ENCODE peak calls at places on chromosomes 4 and X, in eight cellular contexts. One of them, this sample, is unnamed.

GRCh38 chrX:153866302-153867019 is 19.5 kb downstream of the L1CAM start:
- DNase-seq in sigmoid colon: peak; percentile 42
- DNase-seq in HCT116: no peak
- DNase-seq in BJ: no peak
- DNase-seq in choroid plexus epithelial cell: no peak
- DNase-seq in hepatocyte: no peak
- DNase-seq in activated B cell treated with CpG ODN at 0.5 μM for 24 hours: no peak
- DNase-seq in RWPE1: no peak
- DNase-seq in this sample: no peak

GRCh38 chrX:30039768-30040167 is 175.6 kb upstream of the MAGEB2 start:
- DNase-seq in choroid plexus epithelial cell: peak; percentile 66
- DNase-seq in activated B cell treated with CpG ODN at 0.5 μM for 24 hours: no peak
- DNase-seq in sigmoid colon: no peak
- DNase-seq in RWPE1: no peak
- DNase-seq in HCT116: no peak
- DNase-seq in BJ: peak; percentile 22
- DNase-seq in hepatocyte: no peak
- DNase-seq in this sample: no peak

GRCh38 chr4:143658336-143658735 is 42.1 kb downstream of the FREM3 start:
- DNase-seq in HCT116: no peak
- DNase-seq in RWPE1: no peak
- DNase-seq in choroid plexus epithelial cell: no peak
- DNase-seq in hepatocyte: no peak
- DNase-seq in sigmoid colon: no peak
- DNase-seq in activated B cell treated with CpG ODN at 0.5 μM for 24 hours: no peak
- DNase-seq in BJ: no peak
- DNase-seq in this sample: no peak

GRCh38 chr4:140903522-140903928 is 147.3 kb upstream of the TBC1D9 start:
- DNase-seq in choroid plexus epithelial cell: no peak
- DNase-seq in activated B cell treated with CpG ODN at 0.5 μM for 24 hours: no peak
- DNase-seq in sigmoid colon: no peak
- DNase-seq in hepatocyte: no peak
- DNase-seq in BJ: no peak
- DNase-seq in RWPE1: no peak
- DNase-seq in HCT116: no peak
- DNase-seq in this sample: no peak

GRCh38 chrX:154396948-154397887 is 959 bp upstream of the RPL10 start:
- DNase-seq in activated B cell treated with CpG ODN at 0.5 μM for 24 hours: peak; percentile 65
- DNase-seq in hepatocyte: peak; percentile 79
- DNase-seq in HCT116: no peak
- DNase-seq in choroid plexus epithelial cell: peak; percentile 53
- DNase-seq in sigmoid colon: peak; percentile 90
- DNase-seq in BJ: no peak
- DNase-seq in RWPE1: no peak
- DNase-seq in this sample: peak; percentile 8

GRCh38 chr4:107600456-107600855 is 119.6 kb downstream of the PAPSS1 start:
- DNase-seq in sigmoid colon: no peak
- DNase-seq in hepatocyte: no peak
- DNase-seq in activated B cell treated with CpG ODN at 0.5 μM for 24 hours: no peak
- DNase-seq in choroid plexus epithelial cell: peak; percentile 47
- DNase-seq in HCT116: no peak
- DNase-seq in BJ: peak; percentile 38
- DNase-seq in RWPE1: no peak
- DNase-seq in this sample: no peak

GRCh38 chrX:118536687-118537461 is 41.3 kb downstream of the DOCK11 start:
- DNase-seq in hepatocyte: no peak
- DNase-seq in activated B cell treated with CpG ODN at 0.5 μM for 24 hours: no peak
- DNase-seq in choroid plexus epithelial cell: peak; percentile 62
- DNase-seq in sigmoid colon: no peak
- DNase-seq in BJ: no peak
- DNase-seq in RWPE1: no peak
- DNase-seq in HCT116: no peak
- DNase-seq in this sample: no peak

GRCh38 chrX:12309733-12310054 is 171.4 kb downstream of the FRMPD4 start:
- DNase-seq in choroid plexus epithelial cell: no peak
- DNase-seq in hepatocyte: no peak
- DNase-seq in activated B cell treated with CpG ODN at 0.5 μM for 24 hours: no peak
- DNase-seq in sigmoid colon: no peak
- DNase-seq in BJ: no peak
- DNase-seq in RWPE1: no peak
- DNase-seq in HCT116: no peak
- DNase-seq in this sample: no peak

GRCh38 chrX:46704767-46705386 is 54.0 kb downstream of the SLC9A7 start:
- DNase-seq in RWPE1: no peak
- DNase-seq in hepatocyte: no peak
- DNase-seq in HCT116: no peak
- DNase-seq in activated B cell treated with CpG ODN at 0.5 μM for 24 hours: no peak
- DNase-seq in BJ: no peak
- DNase-seq in sigmoid colon: no peak
- DNase-seq in choroid plexus epithelial cell: peak; percentile 67
- DNase-seq in this sample: no peak

GRCh38 chrX:116317409-116317808 is 119.0 kb upstream of the SLC6A14 start:
- DNase-seq in hepatocyte: peak; percentile 37
- DNase-seq in RWPE1: no peak
- DNase-seq in HCT116: no peak
- DNase-seq in sigmoid colon: peak; percentile 73
- DNase-seq in BJ: no peak
- DNase-seq in activated B cell treated with CpG ODN at 0.5 μM for 24 hours: no peak
- DNase-seq in choroid plexus epithelial cell: peak; percentile 81
- DNase-seq in this sample: no peak

GRCh38 chr4:185534850-185535761 is at the start of gene PDLIM3:
- DNase-seq in RWPE1: peak; percentile 29
- DNase-seq in BJ: no peak
- DNase-seq in sigmoid colon: peak; percentile 89
- DNase-seq in hepatocyte: peak; percentile 80
- DNase-seq in activated B cell treated with CpG ODN at 0.5 μM for 24 hours: no peak
- DNase-seq in choroid plexus epithelial cell: no peak
- DNase-seq in HCT116: peak; percentile 12
- DNase-seq in this sample: peak; percentile 55

GRCh38 chr4:151434183-151434860 is 25.3 kb downstream of the FHIP1A start:
- DNase-seq in HCT116: no peak
- DNase-seq in BJ: peak; percentile 47
- DNase-seq in choroid plexus epithelial cell: peak; percentile 64
- DNase-seq in RWPE1: peak; percentile 72
- DNase-seq in activated B cell treated with CpG ODN at 0.5 μM for 24 hours: no peak
- DNase-seq in hepatocyte: no peak
- DNase-seq in sigmoid colon: no peak
- DNase-seq in this sample: no peak

GRCh38 chrX:39688576-39689373 is 409.0 kb downstream of the BCOR start:
- DNase-seq in BJ: no peak
- DNase-seq in HCT116: no peak
- DNase-seq in sigmoid colon: peak; percentile 76
- DNase-seq in hepatocyte: peak; percentile 90
- DNase-seq in choroid plexus epithelial cell: no peak
- DNase-seq in RWPE1: peak; percentile 35
- DNase-seq in activated B cell treated with CpG ODN at 0.5 μM for 24 hours: no peak
- DNase-seq in this sample: peak; percentile 59

GRCh38 chrX:318739-319578 is at the start of gene GTPBP6:
- DNase-seq in BJ: peak; percentile 98
- DNase-seq in sigmoid colon: peak; percentile 100
- DNase-seq in RWPE1: peak; percentile 96
- DNase-seq in HCT116: peak; percentile 95
- DNase-seq in hepatocyte: peak; percentile 100
- DNase-seq in choroid plexus epithelial cell: peak; percentile 100
- DNase-seq in activated B cell treated with CpG ODN at 0.5 μM for 24 hours: peak; percentile 97
- DNase-seq in this sample: peak; percentile 98

GRCh38 chr4:112374850-112375249 is 77.7 kb downstream of the ALPK1 start:
- DNase-seq in HCT116: no peak
- DNase-seq in BJ: no peak
- DNase-seq in hepatocyte: no peak
- DNase-seq in sigmoid colon: no peak
- DNase-seq in RWPE1: no peak
- DNase-seq in activated B cell treated with CpG ODN at 0.5 μM for 24 hours: no peak
- DNase-seq in choroid plexus epithelial cell: no peak
- DNase-seq in this sample: no peak

GRCh38 chrX:105307762-105308161 is 87.3 kb upstream of the TEX13A start:
- DNase-seq in activated B cell treated with CpG ODN at 0.5 μM for 24 hours: no peak
- DNase-seq in choroid plexus epithelial cell: peak; percentile 29
- DNase-seq in BJ: no peak
- DNase-seq in RWPE1: no peak
- DNase-seq in hepatocyte: no peak
- DNase-seq in sigmoid colon: no peak
- DNase-seq in HCT116: no peak
- DNase-seq in this sample: no peak

GRCh38 chr4:122285285-122285684 is 93.5 kb upstream of the ADAD1 start:
- DNase-seq in RWPE1: no peak
- DNase-seq in hepatocyte: no peak
- DNase-seq in HCT116: no peak
- DNase-seq in choroid plexus epithelial cell: peak; percentile 14
- DNase-seq in sigmoid colon: no peak
- DNase-seq in activated B cell treated with CpG ODN at 0.5 μM for 24 hours: no peak
- DNase-seq in BJ: no peak
- DNase-seq in this sample: no peak

GRCh38 chr4:175369087-175369486 is 443.0 kb downstream of the GPM6A start:
- DNase-seq in BJ: peak; percentile 24
- DNase-seq in RWPE1: no peak
- DNase-seq in HCT116: no peak
- DNase-seq in hepatocyte: no peak
- DNase-seq in sigmoid colon: no peak
- DNase-seq in activated B cell treated with CpG ODN at 0.5 μM for 24 hours: no peak
- DNase-seq in choroid plexus epithelial cell: peak; percentile 57
- DNase-seq in this sample: no peak

GRCh38 chr4:173490817-173491518 is 39.1 kb downstream of the HAND2 start:
- DNase-seq in BJ: no peak
- DNase-seq in hepatocyte: peak; percentile 59
- DNase-seq in choroid plexus epithelial cell: peak; percentile 65
- DNase-seq in sigmoid colon: no peak
- DNase-seq in HCT116: no peak
- DNase-seq in activated B cell treated with CpG ODN at 0.5 μM for 24 hours: no peak
- DNase-seq in RWPE1: no peak
- DNase-seq in this sample: no peak

GRCh38 chrX:35289952-35290351 is 347.4 kb downstream of the FAM47B start:
- DNase-seq in activated B cell treated with CpG ODN at 0.5 μM for 24 hours: no peak
- DNase-seq in HCT116: no peak
- DNase-seq in hepatocyte: no peak
- DNase-seq in BJ: no peak
- DNase-seq in choroid plexus epithelial cell: peak; percentile 4
- DNase-seq in RWPE1: no peak
- DNase-seq in sigmoid colon: no peak
- DNase-seq in this sample: no peak

GRCh38 chr4:168269879-168270278 is 48.7 kb downstream of the DDX60 start:
- DNase-seq in activated B cell treated with CpG ODN at 0.5 μM for 24 hours: no peak
- DNase-seq in BJ: no peak
- DNase-seq in HCT116: no peak
- DNase-seq in hepatocyte: no peak
- DNase-seq in sigmoid colon: no peak
- DNase-seq in RWPE1: no peak
- DNase-seq in choroid plexus epithelial cell: no peak
- DNase-seq in this sample: no peak

DNA sequence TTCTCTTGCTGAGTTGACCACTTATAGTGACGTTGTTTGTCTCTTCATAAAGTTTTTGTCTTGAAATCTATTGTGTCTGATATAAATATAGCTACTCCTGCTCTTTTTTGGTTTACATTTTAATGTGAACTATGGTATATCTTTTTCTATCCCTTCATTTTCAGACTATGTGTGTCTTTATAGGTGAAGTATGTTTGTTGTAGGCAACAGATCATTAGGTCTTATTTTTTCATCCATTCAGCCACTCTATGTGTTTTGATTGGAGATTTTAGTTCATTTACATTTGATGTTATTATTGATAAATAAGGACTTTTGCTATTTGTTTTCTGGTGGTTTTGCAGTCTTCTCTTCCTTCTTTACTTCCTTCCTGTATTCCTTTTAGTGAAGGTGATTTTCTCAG is 44.0 kb upstream of the SLC16A2 start:
- DNase-seq in hepatocyte: no peak
- DNase-seq in sigmoid colon: no peak
- DNase-seq in activated B cell treated with CpG ODN at 0.5 μM for 24 hours: no peak
- DNase-seq in HCT116: no peak
- DNase-seq in RWPE1: no peak
- DNase-seq in BJ: no peak
- DNase-seq in choroid plexus epithelial cell: no peak
- DNase-seq in this sample: no peak
- TF ChIP-seq CTCF in hepatocyte: no peak
- TF ChIP-seq CTCF in sigmoid colon: no peak
- TF ChIP-seq CTCF in activated B cell treated with CpG ODN at 0.5 μM for 24 hours: no peak
- TF ChIP-seq CTCF in HCT116: no peak
- TF ChIP-seq CTCF in RWPE1: no peak
- TF ChIP-seq CTCF in BJ: no peak
- TF ChIP-seq CTCF in choroid plexus epithelial cell: no peak
- TF ChIP-seq CTCF in this sample: no peak

GRCh38 chrX:98523521-98523920 is 1639.8 kb downstream of the RPA4 start:
- DNase-seq in activated B cell treated with CpG ODN at 0.5 μM for 24 hours: no peak
- DNase-seq in RWPE1: no peak
- DNase-seq in BJ: no peak
- DNase-seq in choroid plexus epithelial cell: no peak
- DNase-seq in hepatocyte: no peak
- DNase-seq in HCT116: no peak
- DNase-seq in sigmoid colon: no peak
- DNase-seq in this sample: no peak
- TF ChIP-seq CTCF in activated B cell treated with CpG ODN at 0.5 μM for 24 hours: no peak
- TF ChIP-seq CTCF in RWPE1: no peak
- TF ChIP-seq CTCF in BJ: no peak
- TF ChIP-seq CTCF in choroid plexus epithelial cell: no peak
- TF ChIP-seq CTCF in hepatocyte: no peak
- TF ChIP-seq CTCF in HCT116: no peak
- TF ChIP-seq CTCF in sigmoid colon: no peak
- TF ChIP-seq CTCF in this sample: no peak

DNA sequence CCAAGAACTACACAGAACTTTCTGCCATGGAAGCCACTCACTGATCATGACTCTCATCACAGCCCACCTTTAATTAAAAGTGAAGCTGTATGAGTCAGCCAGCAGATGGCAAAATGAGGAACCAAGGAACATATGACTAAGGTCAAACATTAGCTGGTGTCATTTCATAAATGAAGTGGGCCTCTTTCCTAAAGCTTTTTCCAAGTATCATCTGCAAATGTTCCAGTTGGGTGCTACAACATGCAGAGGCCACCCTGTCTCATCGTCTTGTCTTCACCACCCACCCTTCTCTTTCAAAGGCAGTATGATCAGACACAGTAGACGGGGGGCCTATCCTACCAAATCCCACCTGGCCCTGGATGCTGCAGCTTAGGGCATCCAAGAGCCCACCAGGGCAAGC is 9.2 kb upstream of the EOLA1 start:
- DNase-seq in RWPE1: no peak
- DNase-seq in HCT116: no peak
- DNase-seq in sigmoid colon: no peak
- DNase-seq in BJ: no peak
- DNase-seq in hepatocyte: no peak
- DNase-seq in choroid plexus epithelial cell: no peak
- DNase-seq in activated B cell treated with CpG ODN at 0.5 μM for 24 hours: no peak
- DNase-seq in this sample: no peak
- TF ChIP-seq CTCF in RWPE1: no peak
- TF ChIP-seq CTCF in HCT116: no peak
- TF ChIP-seq CTCF in sigmoid colon: no peak
- TF ChIP-seq CTCF in BJ: no peak
- TF ChIP-seq CTCF in hepatocyte: no peak
- TF ChIP-seq CTCF in choroid plexus epithelial cell: no peak
- TF ChIP-seq CTCF in activated B cell treated with CpG ODN at 0.5 μM for 24 hours: no peak
- TF ChIP-seq CTCF in this sample: no peak

DNA sequence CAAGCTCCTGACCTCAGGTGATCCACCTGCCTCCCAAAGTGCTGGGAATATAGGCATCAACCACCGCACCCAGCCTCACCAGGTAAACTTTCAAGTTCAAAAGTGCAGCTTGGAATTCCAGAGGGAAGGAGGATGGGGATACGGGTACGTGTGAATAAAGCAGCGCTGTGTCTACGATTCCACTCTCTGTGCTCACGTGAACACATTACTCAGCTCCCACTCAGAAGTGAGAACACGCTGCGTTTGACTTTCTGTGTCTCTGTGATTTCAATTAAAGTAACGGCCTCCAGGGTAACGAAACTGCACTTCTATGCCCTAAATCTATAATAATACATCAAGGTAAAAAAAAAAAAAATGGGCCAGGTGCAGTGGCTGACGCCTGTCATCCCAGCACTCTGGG is 8.4 kb upstream of the ASMT start:
- DNase-seq in HCT116: no peak
- DNase-seq in activated B cell treated with CpG ODN at 0.5 μM for 24 hours: no peak
- DNase-seq in RWPE1: no peak
- DNase-seq in hepatocyte: no peak
- DNase-seq in sigmoid colon: peak; percentile 27
- DNase-seq in BJ: no peak
- DNase-seq in choroid plexus epithelial cell: no peak
- DNase-seq in this sample: no peak
- TF ChIP-seq CTCF in HCT116: no peak
- TF ChIP-seq CTCF in activated B cell treated with CpG ODN at 0.5 μM for 24 hours: no peak
- TF ChIP-seq CTCF in RWPE1: no peak
- TF ChIP-seq CTCF in hepatocyte: no peak
- TF ChIP-seq CTCF in sigmoid colon: no peak
- TF ChIP-seq CTCF in BJ: no peak
- TF ChIP-seq CTCF in choroid plexus epithelial cell: no peak
- TF ChIP-seq CTCF in this sample: no peak